ENCODE peak calls at places on chromosome 11, in four cellular contexts. R, P, Y and C are unnamed samples.

GRCh38 chr11:72836111-72836510 is 21.9 kb downstream of the ATG16L2 start:
- DNase-seq in R (no peak), P (no peak), Y (no peak), C (no peak)

GRCh38 chr11:37141707-37142106 is 543.7 kb upstream of the RAG2 start:
- DNase-seq in R (no peak), P (no peak), Y (no peak), C (no peak)

GRCh38 chr11:1271002-1271401 is 38.4 kb downstream of the TOLLIP start:
- DNase-seq in R (no peak), P (no peak), Y (peak), C (no peak)

GRCh38 chr11:79342686-79343085 is 98.1 kb downstream of the TENM4 start:
- DNase-seq in R (no peak), P (no peak), Y (no peak), C (no peak)

GRCh38 chr11:43736502-43737193 is 56.1 kb downstream of the HSD17B12 start:
- DNase-seq in R (no peak), P (no peak), Y (no peak), C (peak)

GRCh38 chr11:65540290-65541092 is 15.6 kb downstream of the SCYL1 start:
- DNase-seq in R (no peak), P (peak), Y (peak), C (no peak)

GRCh38 chr11:118473537-118473936 is 37.2 kb downstream of the KMT2A start:
- DNase-seq in R (no peak), P (no peak), Y (no peak), C (no peak)

GRCh38 chr11:100739636-100740035 is 52.5 kb downstream of the ARHGAP42 start:
- DNase-seq in R (no peak), P (no peak), Y (no peak), C (peak)

GRCh38 chr11:131534031-131534430 is 163.6 kb downstream of the NTM start:
- DNase-seq in R (no peak), P (no peak), Y (no peak), C (no peak)

GRCh38 chr11:118366287-118366686 is 6.9 kb downstream of the UBE4A start:
- DNase-seq in R (no peak), P (no peak), Y (no peak), C (no peak)

GRCh38 chr11:64717268-64717578 is 5.8 kb downstream of the NRXN2 start:
- DNase-seq in R (no peak), P (no peak), Y (no peak), C (no peak)

GRCh38 chr11:17469998-17470397 is 6.6 kb downstream of the ABCC8 start:
- DNase-seq in R (no peak), P (no peak), Y (no peak), C (no peak)

GRCh38 chr11:11512502-11512901 is 109.3 kb downstream of the GALNT18 start:
- DNase-seq in R (no peak), P (no peak), Y (no peak), C (no peak)

GRCh38 chr11:11512929-11513328 is 108.9 kb downstream of the GALNT18 start:
- DNase-seq in R (no peak), P (no peak), Y (no peak), C (no peak)

GRCh38 chr11:11512090-11512489 is 109.7 kb downstream of the GALNT18 start:
- DNase-seq in R (no peak), P (no peak), Y (no peak), C (no peak)

GRCh38 chr11:11513438-11513837 is 108.4 kb downstream of the GALNT18 start:
- DNase-seq in R (no peak), P (no peak), Y (no peak), C (no peak)

GRCh38 chr11:11510939-11511338 is 110.9 kb downstream of the GALNT18 start:
- DNase-seq in R (no peak), P (no peak), Y (no peak), C (no peak)
- TF ChIP-seq CBX5 in R (no peak), P (no peak), Y (no peak), C (no peak)

DNA sequence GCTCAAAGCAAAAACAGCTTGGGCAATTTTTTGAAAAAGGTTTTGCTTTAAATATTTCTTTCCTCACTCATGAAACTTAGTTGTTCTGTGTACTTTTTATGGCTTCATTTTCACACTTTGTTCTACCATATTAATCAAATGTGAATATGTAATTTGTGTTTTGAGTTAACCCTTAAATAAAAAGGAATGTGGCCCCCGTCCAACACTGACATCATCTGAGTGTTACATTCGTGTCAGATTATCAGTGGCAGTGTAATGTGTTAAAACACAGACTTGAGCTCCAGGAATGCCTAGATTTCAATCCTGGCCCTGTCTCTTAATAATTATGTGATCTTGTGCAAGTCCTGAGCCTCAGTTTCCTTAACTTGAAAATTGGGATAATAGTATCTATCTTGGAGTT is 5.6 kb downstream of the RTN3 start:
- DNase-seq in R (no peak), P (no peak), Y (no peak), C (no peak)
- TF ChIP-seq CBX5 in R (no peak), P (no peak), Y (no peak), C (no peak)

GRCh38 chr11:33775832-33776231 is 1.5 kb upstream of the FBXO3 start:
- DNase-seq in R (no peak), P (peak), Y (no peak), C (no peak)

GRCh38 chr11:33779849-33780528 is 5.7 kb upstream of the FBXO3 start:
- DNase-seq in R (no peak), P (no peak), Y (no peak), C (peak)

GRCh38 chr11:33775064-33775807 is 916 bp upstream of the FBXO3 start:
- DNase-seq in R (no peak), P (no peak), Y (no peak), C (no peak)

GRCh38 chr11:33777906-33778305 is 3.6 kb upstream of the FBXO3 start:
- DNase-seq in R (no peak), P (no peak), Y (no peak), C (no peak)

GRCh38 chr11:33778682-33779081 is 4.4 kb upstream of the FBXO3 start:
- DNase-seq in R (no peak), P (no peak), Y (no peak), C (no peak)
- TF ChIP-seq CBX5 in R (no peak), P (no peak), Y (no peak), C (no peak)

GRCh38 chr11:47895035-47895434 is 46.9 kb upstream of the NUP160 start:
- DNase-seq in R (no peak), P (no peak), Y (no peak), C (no peak)

GRCh38 chr11:47896199-47896598 is 48.0 kb upstream of the NUP160 start:
- DNase-seq in R (no peak), P (no peak), Y (no peak), C (no peak)

GRCh38 chr11:47889714-47890441 is 41.7 kb upstream of the NUP160 start:
- DNase-seq in R (no peak), P (no peak), Y (no peak), C (no peak)

GRCh38 chr11:47887910-47888569 is 39.9 kb upstream of the NUP160 start:
- DNase-seq in R (no peak), P (no peak), Y (no peak), C (no peak)

GRCh38 chr11:47891886-47892285 is 43.7 kb upstream of the NUP160 start:
- DNase-seq in R (no peak), P (no peak), Y (no peak), C (no peak)
- TF ChIP-seq CBX5 in R (no peak), P (no peak), Y (no peak), C (no peak)

GRCh38 chr11:70912226-70912840 is 340.0 kb downstream of the SHANK2 start:
- DNase-seq in R (no peak), P (no peak), Y (no peak), C (no peak)
- TF ChIP-seq CBX5 in R (no peak), P (no peak), Y (no peak), C (no peak)

GRCh38 chr11:127649958-127650357 is 649.4 kb upstream of the KIRREL3 start:
- DNase-seq in R (no peak), P (no peak), Y (no peak), C (no peak)

GRCh38 chr11:127656266-127656879 is 655.8 kb upstream of the KIRREL3 start:
- DNase-seq in R (no peak), P (no peak), Y (no peak), C (no peak)

GRCh38 chr11:127651888-127652221 is 651.3 kb upstream of the KIRREL3 start:
- DNase-seq in R (no peak), P (no peak), Y (no peak), C (no peak)

GRCh38 chr11:127651175-127651887 is 650.8 kb upstream of the KIRREL3 start:
- DNase-seq in R (no peak), P (no peak), Y (no peak), C (no peak)

GRCh38 chr11:127653071-127653470 is 652.5 kb upstream of the KIRREL3 start:
- DNase-seq in R (no peak), P (no peak), Y (no peak), C (no peak)
- TF ChIP-seq CBX5 in R (no peak), P (no peak), Y (no peak), C (no peak)

GRCh38 chr11:2927851-2928604 is 1.2 kb downstream of the PHLDA2 start:
- DNase-seq in R (no peak), P (no peak), Y (peak), C (no peak)

GRCh38 chr11:2930705-2931415 is 1.6 kb upstream of the PHLDA2 start:
- DNase-seq in R (peak), P (peak), Y (peak), C (peak)

GRCh38 chr11:2929880-2930704 is 872 bp upstream of the PHLDA2 start:
- DNase-seq in R (no peak), P (peak), Y (peak), C (peak)

GRCh38 chr11:2928605-2929510 is at the start of gene PHLDA2:
- DNase-seq in R (no peak), P (no peak), Y (peak), C (no peak)

GRCh38 chr11:2929511-2929879 is 275 bp upstream of the PHLDA2 start:
- DNase-seq in R (no peak), P (no peak), Y (peak), C (no peak)
- TF ChIP-seq CBX5 in R (no peak), P (no peak), Y (no peak), C (no peak)